ENCODE peak calls at places on chromosomes 1 and 21, in four cellular contexts. E, W, Z and V are unnamed samples.

GRCh38 chr1:26168410-26169167 is at the start of gene C1orf232:
- DNase-seq in E (no peak), W (no peak), Z (no peak), V (no peak)

GRCh38 chr1:5364591-5364990 is 627.6 kb downstream of the NPHP4 start:
- DNase-seq in W (no peak), Z (no peak), E (no peak), V (no peak)

GRCh38 chr1:31576201-31576669 is at the start of gene TINAGL1:
- DNase-seq in E (no peak), W (peak), Z (peak), V (peak)

GRCh38 chr21:43861716-43862115 is 3.3 kb upstream of the AGPAT3 start:
- DNase-seq in E (no peak), W (peak), Z (no peak), V (no peak)

GRCh38 chr1:110390692-110391232 is at the start of gene SLC16A4:
- DNase-seq in W (no peak), E (no peak), Z (no peak), V (no peak)

GRCh38 chr1:115810609-115811008 is 30.3 kb downstream of the NHLH2 start:
- DNase-seq in Z (peak), W (no peak), E (no peak), V (no peak)

GRCh38 chr1:117815926-117816325 is 113.5 kb downstream of the GDAP2 start:
- DNase-seq in W (no peak), Z (no peak), E (no peak), V (no peak)

GRCh38 chr1:15991427-15992186 is 12.4 kb upstream of the SRARP start:
- DNase-seq in E (no peak), W (no peak), Z (no peak), V (no peak)

GRCh38 chr1:26094677-26095383 is 16.8 kb upstream of the PDIK1L start:
- DNase-seq in W (no peak), E (no peak), Z (no peak), V (peak)

GRCh38 chr1:206581571-206581981 is 30.7 kb downstream of the EIF2D start:
- DNase-seq in E (no peak), Z (no peak), W (peak), V (peak)

GRCh38 chr1:81509619-81510018 is 291.1 kb upstream of the ADGRL2 start:
- DNase-seq in W (no peak), Z (no peak), E (no peak), V (no peak)

GRCh38 chr1:81254560-81254959 is 546.2 kb upstream of the ADGRL2 start:
- DNase-seq in E (no peak), W (no peak), Z (no peak), V (no peak)

GRCh38 chr1:179369751-179370341 is 4.1 kb downstream of the AXDND1 start:
- DNase-seq in Z (no peak), W (no peak), E (no peak), V (peak)